ENCODE peak calls at places on chromosomes 4 and X, in ten cellular contexts. K is ascending aorta, C is kidney, S is cardiac muscle cell, E is GM20000, Q is choroid plexus epithelial cell, Y is GM13977, J is pancreas, O is upper lobe of right lung, D is psoas muscle. T is an unnamed sample.

GRCh38 chr4:8761167-8761823 is 110.3 kb downstream of the HMX1 start:
- DNase-seq in S (no peak), J (no peak), K (no peak), Y (no peak), D (peak), Q (no peak), O (peak), C (peak), E (no peak), T (peak)

GRCh38 chr4:41535911-41536361 is 2.0 kb upstream of the LIMCH1 start:
- DNase-seq in J (no peak), D (no peak), C (no peak), Q (no peak), O (no peak), K (no peak), S (no peak), Y (no peak), E (no peak), T (no peak)

GRCh38 chr4:127624176-127624575 is 8.6 kb upstream of the INTU start:
- DNase-seq in S (no peak), J (no peak), Y (no peak), E (no peak), D (no peak), C (no peak), K (no peak), O (no peak), Q (no peak), T (no peak)

GRCh38 chr4:110475881-110476818 is at the start of gene ENPEP:
- DNase-seq in C (peak), Y (no peak), S (peak), D (peak), E (no peak), K (no peak), Q (peak), J (no peak), O (no peak), T (no peak)

GRCh38 chrX:124497386-124497785 is 151.0 kb downstream of the SH2D1A start:
- DNase-seq in E (no peak), J (no peak), C (no peak), K (no peak), Y (no peak), D (no peak), Q (no peak), S (no peak), O (no peak), T (no peak)

GRCh38 chr4:150217804-150218203 is 139.6 kb downstream of the DCLK2 start:
- DNase-seq in Q (no peak), C (no peak), K (no peak), Y (no peak), D (no peak), E (no peak), J (peak), O (no peak), S (no peak), T (no peak)

GRCh38 chr4:75800972-75801371 is 76.6 kb downstream of the USO1 start:
- DNase-seq in D (no peak), Q (peak), O (no peak), E (no peak), J (no peak), C (no peak), S (no peak), K (no peak), Y (no peak), T (no peak)

GRCh38 chrX:115702982-115703381 is 142.0 kb downstream of the PLS3 start:
- DNase-seq in K (no peak), Q (no peak), D (no peak), C (no peak), Y (no peak), S (no peak), J (no peak), O (no peak), E (no peak), T (no peak)

GRCh38 chr4:100591156-100591876 is 73.5 kb upstream of the EMCN start:
- DNase-seq in J (peak), E (no peak), D (no peak), K (no peak), S (peak), Q (peak), C (no peak), O (peak), Y (no peak), T (no peak)

GRCh38 chr4:8533274-8533865 is 46.8 kb upstream of the GPR78 start:
- DNase-seq in E (peak), J (no peak), K (no peak), Q (no peak), S (no peak), D (no peak), C (no peak), O (no peak), Y (peak), T (no peak)

GRCh38 chr4:13615162-13615561 is 12.4 kb downstream of the BOD1L1 start:
- DNase-seq in D (no peak), C (no peak), O (no peak), K (no peak), Y (no peak), J (no peak), Q (no peak), E (peak), S (no peak), T (no peak)

GRCh38 chr4:95290702-95291101 is 258.1 kb downstream of the UNC5C start:
- DNase-seq in S (no peak), Q (peak), E (no peak), J (no peak), D (no peak), C (no peak), O (no peak), K (no peak), Y (no peak), T (no peak)

GRCh38 chrX:1444896-1445480 is 7.7 kb downstream of the ASMTL start:
- DNase-seq in O (peak), S (no peak), D (no peak), Q (no peak), Y (no peak), K (no peak), J (no peak), C (peak), E (no peak), T (no peak)

GRCh38 chr4:15231265-15232091 is 196.4 kb upstream of the C1QTNF7 start:
- DNase-seq in S (peak), K (no peak), J (peak), Q (peak), O (peak), Y (peak), E (peak), D (peak), C (peak), T (peak)

GRCh38 chr4:108978066-108978465 is 215.2 kb upstream of the ETNPPL start:
- DNase-seq in Q (no peak), K (no peak), S (no peak), D (no peak), Y (no peak), E (no peak), J (no peak), C (no peak), O (no peak), T (no peak)

GRCh38 chrX:141375011-141375730 is 132.9 kb upstream of the SPANXC start:
- DNase-seq in E (no peak), Y (no peak), C (no peak), O (no peak), Q (peak), J (no peak), S (peak), K (no peak), D (no peak), T (no peak)

GRCh38 chr4:2072971-2073807 is 14.1 kb downstream of the NAT8L start:
- DNase-seq in E (peak), S (no peak), K (no peak), D (peak), J (no peak), O (peak), Q (no peak), C (peak), Y (peak), T (no peak)

GRCh38 chr4:2069986-2070385 is 10.9 kb downstream of the NAT8L start:
- DNase-seq in E (no peak), J (no peak), Y (no peak), O (no peak), D (no peak), Q (no peak), C (peak), S (no peak), K (no peak), T (no peak)

GRCh38 chr4:2071912-2072867 is 13.1 kb downstream of the NAT8L start:
- DNase-seq in J (peak), K (no peak), C (peak), O (peak), Q (no peak), Y (peak), S (no peak), E (no peak), D (peak), T (no peak)

GRCh38 chr4:2070421-2071251 is 11.5 kb downstream of the NAT8L start:
- DNase-seq in S (no peak), D (no peak), K (no peak), Y (no peak), C (peak), J (no peak), O (peak), Q (no peak), E (no peak), T (no peak)

GRCh38 chr4:2071252-2071911 is 12.3 kb downstream of the NAT8L start:
- DNase-seq in K (no peak), O (peak), D (peak), Y (no peak), Q (no peak), J (no peak), S (no peak), E (no peak), C (peak), T (no peak)
- TF ChIP-seq CTCF in K (no peak), O (no peak), D (no peak), Y (no peak), Q (no peak), J (no peak), S (no peak), E (no peak), C (no peak), T (no peak)

GRCh38 chrX:21802054-21802660 is 37.3 kb upstream of the MBTPS2 start:
- DNase-seq in J (no peak), O (no peak), S (peak), E (no peak), C (no peak), D (no peak), K (no peak), Y (no peak), Q (no peak), T (no peak)

GRCh38 chrX:21800344-21800770 is 39.1 kb upstream of the MBTPS2 start:
- DNase-seq in O (no peak), Y (no peak), J (no peak), D (no peak), E (no peak), C (no peak), Q (peak), K (no peak), S (no peak), T (no peak)

GRCh38 chrX:21799767-21800166 is 39.6 kb upstream of the MBTPS2 start:
- DNase-seq in Q (no peak), C (no peak), Y (no peak), S (no peak), J (no peak), D (no peak), K (no peak), E (no peak), O (no peak), T (no peak)

GRCh38 chrX:21802844-21803243 is 36.6 kb upstream of the MBTPS2 start:
- DNase-seq in S (no peak), Q (no peak), E (no peak), O (no peak), Y (no peak), C (no peak), K (no peak), D (no peak), J (no peak), T (no peak)

GRCh38 chrX:21798677-21799219 is 40.7 kb upstream of the MBTPS2 start:
- DNase-seq in C (no peak), S (no peak), E (no peak), K (no peak), Q (peak), O (no peak), J (peak), Y (no peak), D (no peak), T (no peak)
- TF ChIP-seq CTCF in C (no peak), S (no peak), E (no peak), K (no peak), Q (no peak), O (no peak), J (no peak), Y (no peak), D (no peak), T (no peak)

DNA sequence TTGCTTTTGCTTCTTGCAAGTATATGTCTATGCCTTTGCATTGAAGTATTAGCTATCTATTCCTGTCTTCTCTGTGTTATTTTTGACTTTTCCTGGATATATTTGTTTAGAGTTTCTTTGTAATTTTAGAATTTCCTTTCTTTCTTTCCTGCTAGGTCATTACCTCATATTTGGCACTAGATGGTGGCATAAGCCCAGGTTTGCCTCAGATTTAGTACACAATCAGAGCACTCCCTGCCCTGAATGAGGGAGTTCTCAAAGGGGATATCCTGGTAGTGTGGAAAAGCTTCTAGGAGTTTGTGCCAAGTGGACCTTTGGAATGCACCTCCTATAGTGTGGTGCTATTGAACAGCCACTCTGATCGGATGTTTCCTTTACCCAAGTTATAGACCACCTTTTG is 181.6 kb downstream of the UGT8 start:
- DNase-seq in S (peak), K (no peak), Q (peak), E (no peak), D (no peak), J (no peak), O (no peak), C (no peak), Y (no peak), T (no peak)
- TF ChIP-seq CTCF in S (peak), K (no peak), Q (peak), E (peak), D (no peak), J (no peak), O (no peak), C (peak), Y (no peak), T (no peak)

GRCh38 chrX:118634336-118634735 is 93.1 kb upstream of the IL13RA1 start:
- DNase-seq in E (no peak), D (no peak), K (no peak), Y (no peak), C (no peak), O (no peak), J (no peak), S (no peak), Q (no peak), T (no peak)

GRCh38 chrX:118633530-118633929 is 93.9 kb upstream of the IL13RA1 start:
- DNase-seq in O (no peak), Q (no peak), E (no peak), C (no peak), D (no peak), S (no peak), Y (no peak), K (no peak), J (no peak), T (no peak)

GRCh38 chrX:118632862-118633261 is 94.5 kb upstream of the IL13RA1 start:
- DNase-seq in O (no peak), K (no peak), J (no peak), D (no peak), C (no peak), E (peak), Q (no peak), Y (peak), S (no peak), T (no peak)

GRCh38 chrX:118637997-118638396 is 89.4 kb upstream of the IL13RA1 start:
- DNase-seq in Q (peak), K (no peak), O (no peak), J (no peak), E (no peak), D (no peak), S (no peak), Y (no peak), C (no peak), T (no peak)
- TF ChIP-seq CTCF in Q (peak), K (no peak), O (peak), J (no peak), E (no peak), D (no peak), S (no peak), Y (no peak), C (peak), T (no peak)

GRCh38 chrX:108138814-108139213 is 47.2 kb downstream of the ATG4A start:
- DNase-seq in S (no peak), E (no peak), K (no peak), D (no peak), J (no peak), O (no peak), Q (no peak), Y (no peak), C (no peak), T (no peak)

GRCh38 chrX:108134724-108135123 is 43.1 kb downstream of the ATG4A start:
- DNase-seq in Y (no peak), C (no peak), D (no peak), O (no peak), Q (no peak), K (no peak), S (no peak), E (no peak), J (no peak), T (no peak)

DNA sequence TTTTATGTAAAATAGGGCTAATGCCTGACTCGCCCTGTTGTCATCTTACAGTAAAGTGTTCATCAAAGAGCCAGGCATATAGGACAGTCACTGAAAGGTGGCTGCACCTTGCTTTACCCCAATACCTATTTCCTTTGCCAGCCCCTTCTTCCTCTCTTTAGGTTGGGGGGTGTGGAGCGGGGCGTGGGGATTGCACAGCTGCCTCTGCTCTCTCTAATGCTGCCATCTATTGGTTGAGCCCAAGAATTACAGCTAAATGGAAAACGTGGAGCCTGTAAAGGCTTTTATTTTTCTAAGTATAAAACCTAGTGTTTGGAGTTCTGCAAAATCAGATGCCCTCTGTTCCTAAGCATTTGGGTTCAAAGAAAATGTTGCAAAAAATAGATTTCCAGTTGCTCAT is 47.7 kb downstream of the ATG4A start:
- DNase-seq in Q (peak), S (no peak), O (no peak), E (no peak), Y (no peak), C (no peak), J (no peak), K (no peak), D (no peak), T (no peak)
- TF ChIP-seq CTCF in Q (peak), S (peak), O (peak), E (no peak), Y (peak), C (peak), J (no peak), K (no peak), D (peak), T (no peak)